ENCODE peak calls at places on chromosomes 13 and 19, in four cellular contexts. Y is right lobe of liver, M is tibial nerve, Z is cardiac muscle cell. S is an unnamed sample.

GRCh38 chr13:44854264-44855060 is 134.8 kb downstream of the NUFIP1 start:
- DNase-seq in Y (no peak), M (no peak), Z (peak), S (peak)

GRCh38 chr19:37077615-37077928 is 661 bp upstream of the ZNF420 start:
- DNase-seq in Y (no peak), M (no peak), Z (no peak), S (no peak)

GRCh38 chr13:51614350-51614786 is 30.1 kb downstream of the WDFY2 start:
- DNase-seq in Y (peak), M (no peak), Z (no peak), S (no peak)

GRCh38 chr19:13154241-13154778 is 4.1 kb downstream of the IER2 start:
- DNase-seq in Y (peak), M (peak), Z (peak), S (peak)

GRCh38 chr13:47298506-47298905 is 401.7 kb upstream of the HTR2A start:
- DNase-seq in Y (no peak), M (no peak), Z (no peak), S (no peak)

GRCh38 chr13:108807841-108808240 is 178.4 kb downstream of the MYO16 start:
- DNase-seq in Y (no peak), M (no peak), Z (no peak), S (no peak)

GRCh38 chr13:100382787-100383186 is 205.8 kb downstream of the GGACT start:
- DNase-seq in Y (no peak), M (no peak), Z (no peak), S (no peak)

GRCh38 chr19:40530091-40530901 is 46.4 kb upstream of the SHKBP1 start:
- DNase-seq in Y (peak), M (no peak), Z (peak), S (no peak)

GRCh38 chr13:35838356-35838755 is 292.8 kb downstream of the DCLK1 start:
- DNase-seq in Y (no peak), M (no peak), Z (no peak), S (no peak)

GRCh38 chr13:99086149-99086868 is 108.4 kb upstream of the DOCK9 start:
- DNase-seq in Y (peak), M (peak), Z (peak), S (peak)

GRCh38 chr19:33644284-33644836 is 22.6 kb downstream of the CHST8 start:
- DNase-seq in Y (no peak), M (no peak), Z (no peak), S (peak)

GRCh38 chr13:75936791-75937190 is 300.7 kb downstream of the LMO7 start:
- DNase-seq in Y (no peak), M (no peak), Z (no peak), S (no peak)

GRCh38 chr13:113781571-113781970 is 22.5 kb downstream of the TMEM255B start:
- DNase-seq in Y (no peak), M (no peak), Z (no peak), S (no peak)

GRCh38 chr13:33139186-33139585 is 123.0 kb downstream of the KL start:
- DNase-seq in Y (peak), M (peak), Z (no peak), S (no peak)

GRCh38 chr19:16594131-16594586 is 21.9 kb upstream of the SLC35E1 start:
- DNase-seq in Y (no peak), M (no peak), Z (no peak), S (no peak)

GRCh38 chr19:44512326-44513298 is 12.3 kb upstream of the ZNF180 start:
- DNase-seq in Y (no peak), M (no peak), Z (peak), S (no peak)
- TF ChIP-seq CTCF in Y (peak), M (no peak), Z (peak), S (peak)

GRCh38 chr13:95540848-95541247 is 11.7 kb upstream of the CLDN10 start:
- DNase-seq in Y (no peak), M (no peak), Z (peak), S (no peak)
- H3K27ac ChIP-seq in Y (no peak), M (no peak), Z (no peak), S (no peak)

DNA sequence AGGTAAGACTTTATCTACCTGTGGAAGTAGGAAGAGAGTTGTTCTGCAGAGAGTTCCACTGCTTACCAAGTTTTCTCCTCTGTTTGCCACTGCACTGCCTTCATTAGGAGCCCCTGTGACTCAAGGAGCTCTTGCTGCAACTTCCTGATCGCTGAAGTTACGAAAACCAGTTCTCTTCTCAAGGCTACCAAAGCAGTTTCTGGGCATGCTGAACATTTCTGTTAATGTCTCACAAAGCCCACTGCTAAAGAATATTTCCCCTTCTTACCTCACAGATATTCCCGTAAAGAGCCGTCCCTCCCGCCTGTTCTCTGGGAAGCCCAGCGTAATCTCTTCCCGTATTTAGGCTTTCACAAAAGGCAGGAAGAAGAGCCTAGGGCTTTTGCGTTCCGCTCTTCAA is 82.6 kb upstream of the OXGR1 start:
- DNase-seq in Y (no peak), M (peak), Z (no peak), S (no peak)
- H3K4me3 ChIP-seq in Y (no peak), M (peak), Z (no peak), S (peak)

DNA sequence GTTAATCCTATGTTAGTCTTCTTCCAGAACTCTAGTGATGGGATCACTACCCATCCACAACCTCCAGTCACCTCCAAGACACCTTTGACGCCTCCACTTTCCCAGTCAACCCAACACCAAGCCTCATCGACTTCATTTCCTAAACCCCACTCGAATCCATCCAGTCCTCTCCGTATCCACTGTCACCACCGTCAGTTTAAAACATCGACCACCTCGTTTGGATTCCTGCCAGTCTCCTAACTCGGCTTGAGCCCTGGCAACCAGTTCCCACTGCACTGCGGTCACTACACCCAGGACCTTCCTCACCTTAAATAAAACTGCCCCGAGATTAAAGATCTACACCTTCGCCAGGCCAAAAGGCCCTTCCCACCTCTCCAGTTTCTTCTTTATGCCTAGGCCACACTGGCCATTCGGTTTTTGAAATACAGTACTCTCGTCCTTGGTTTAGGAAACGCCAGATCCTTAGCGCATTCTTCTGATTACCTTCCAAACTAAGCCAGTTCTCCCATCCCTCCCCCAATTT is 1.2 kb downstream of the MTIF3 start:
- DNase-seq in Y (no peak), M (no peak), Z (no peak), S (no peak)
- TF ChIP-seq CTCF in Y (no peak), M (no peak), Z (no peak), S (no peak)

GRCh38 chr13:43830481-43830873 is 43.7 kb upstream of the ENOX1 start:
- DNase-seq in Y (no peak), M (no peak), Z (no peak), S (no peak)
- H3K27ac ChIP-seq in Y (no peak), M (no peak), Z (no peak), S (no peak)

DNA sequence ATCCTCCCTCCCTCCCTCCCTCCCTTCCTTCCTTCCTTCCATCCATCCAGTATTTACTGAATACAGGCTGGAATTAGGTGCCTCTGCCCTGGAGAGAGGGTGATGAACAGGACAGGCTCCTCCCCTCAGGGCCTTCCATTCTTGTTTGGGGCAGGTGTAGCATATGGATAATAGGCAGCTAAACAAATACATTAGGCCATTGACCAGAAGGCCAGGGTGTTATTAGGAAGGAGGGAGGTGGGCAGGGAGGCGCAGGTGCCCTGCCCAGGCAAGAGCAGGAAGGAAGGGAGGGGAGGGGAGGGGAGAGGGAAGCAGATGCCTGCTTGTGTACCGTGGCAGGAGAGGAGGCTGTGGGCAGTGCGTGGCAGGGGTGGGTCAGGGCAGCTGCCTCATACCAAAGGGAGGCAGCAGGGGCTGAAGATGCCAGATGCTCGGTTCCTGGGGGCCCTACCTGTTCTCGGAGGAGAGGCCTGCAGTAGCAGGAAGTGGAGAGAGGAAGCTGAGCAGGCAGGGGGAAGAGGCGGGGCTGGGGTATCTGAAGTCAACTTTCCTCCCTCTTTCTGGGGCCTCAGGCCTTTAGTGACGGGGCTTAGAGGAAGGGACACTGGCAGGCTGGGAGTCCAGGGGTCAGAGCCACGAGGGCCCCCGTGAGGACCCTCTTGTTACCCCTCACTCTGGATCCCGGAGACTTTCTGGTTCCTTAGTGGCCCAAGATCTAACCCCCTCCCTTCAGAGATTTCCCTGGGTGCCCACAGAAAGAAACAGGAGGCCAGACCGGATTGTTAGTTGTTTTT is at the start of gene RINL:
- DNase-seq in Y (no peak), M (no peak), Z (no peak), S (peak)
- H3K4me3 ChIP-seq in Y (no peak), M (peak), Z (no peak), S (peak)

GRCh38 chr13:46145950-46146349 is 36.0 kb downstream of the LCP1 start:
- DNase-seq in Y (no peak), M (no peak), Z (no peak), S (no peak)

GRCh38 chr13:46143239-46143701 is 38.4 kb upstream of the CPB2 start:
- DNase-seq in Y (no peak), M (no peak), Z (no peak), S (no peak)

GRCh38 chr13:46149272-46150133 is 32.5 kb downstream of the LCP1 start:
- DNase-seq in Y (no peak), M (no peak), Z (no peak), S (no peak)

GRCh38 chr13:46150134-46150693 is 31.8 kb downstream of the LCP1 start:
- DNase-seq in Y (no peak), M (no peak), Z (no peak), S (no peak)

DNA sequence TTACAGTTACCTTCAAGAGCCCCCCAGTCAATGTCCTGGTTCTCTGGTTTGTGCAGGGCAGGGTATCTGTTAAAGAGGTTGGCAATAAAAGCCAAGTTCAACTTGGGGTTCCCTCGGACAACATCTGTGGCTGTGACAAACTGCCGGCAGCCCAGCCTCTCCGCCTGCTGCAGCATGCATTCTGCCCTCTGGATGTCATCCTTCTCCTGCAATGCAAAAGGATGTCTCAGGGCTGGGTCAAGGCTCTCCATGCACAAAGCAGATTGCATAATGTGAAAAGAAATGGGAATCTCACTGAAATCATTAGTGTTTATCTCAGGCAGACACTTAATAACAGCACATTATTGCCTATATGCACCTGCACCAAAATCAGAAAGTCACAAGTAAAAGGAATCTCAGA is 35.1 kb downstream of the LCP1 start:
- DNase-seq in Y (peak), M (no peak), Z (peak), S (no peak)
- TF ChIP-seq CTCF in Y (peak), M (no peak), Z (peak), S (peak)

DNA sequence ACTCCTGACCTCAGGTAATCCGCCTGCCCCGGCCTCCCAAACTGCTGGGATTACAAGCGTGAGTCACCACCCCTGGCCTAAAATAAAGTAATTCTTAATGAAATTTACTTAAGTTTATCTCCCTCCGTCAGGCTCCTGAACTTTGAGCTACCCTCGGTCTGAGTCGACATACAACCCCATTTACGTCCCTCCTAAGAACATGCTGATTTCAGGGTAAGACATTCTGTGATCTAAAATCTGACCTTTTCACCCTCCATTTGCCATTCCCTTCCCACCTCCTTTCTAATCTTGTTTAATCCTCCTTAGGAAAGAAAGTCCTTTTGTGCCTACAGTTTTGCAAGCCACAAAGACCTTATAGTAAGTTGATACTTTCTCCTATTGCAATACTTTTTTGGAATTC is 143.4 kb downstream of the ZNF737 start:
- DNase-seq in Y (no peak), M (no peak), Z (no peak), S (no peak)
- H3K27ac ChIP-seq in Y (no peak), M (no peak), Z (peak), S (no peak)

S was measured in upper lobe of right lung.